ENCODE peak calls at places on chromosome 1, in five cellular contexts. Q is endodermal cell, H is SJCRH30, N is heart right ventricle, D is neuronal stem cell. T is an unnamed sample.

GRCh38 chr1:220734571-220735326 is 13.4 kb upstream of the MTARC2 start:
- DNase-seq in H (no peak), Q (no peak), D (no peak), N (no peak), T (no peak)

GRCh38 chr1:70528591-70529333 is 117.7 kb downstream of the CTH start:
- DNase-seq in H (peak; percentile 7), D (peak; percentile 30), Q (peak; percentile 83), N (peak; percentile 21), T (no peak)

GRCh38 chr1:215282557-215282956 is 200.0 kb downstream of the KCNK2 start:
- DNase-seq in Q (no peak), N (no peak), H (no peak), D (no peak), T (no peak)

GRCh38 chr1:4518621-4519020 is 135.8 kb upstream of the AJAP1 start:
- DNase-seq in H (no peak), Q (no peak), D (no peak), N (no peak), T (no peak)

GRCh38 chr1:209491496-209491895 is 92.0 kb upstream of the CAMK1G start:
- DNase-seq in H (no peak), N (no peak), D (no peak), Q (peak; percentile 59), T (no peak)

GRCh38 chr1:68495968-68496679 is 758 bp downstream of the DEPDC1 start:
- DNase-seq in H (no peak), D (peak; percentile 26), Q (no peak), N (no peak), T (peak; percentile 10)

GRCh38 chr1:103108525-103109150 is 316 bp upstream of the COL11A1 start:
- DNase-seq in Q (peak; percentile 93), H (no peak), D (peak; percentile 91), N (no peak), T (no peak)

GRCh38 chr1:19385869-19386591 is 73.9 kb downstream of the SLC66A1 start:
- DNase-seq in D (no peak), N (peak; percentile 82), Q (no peak), H (no peak), T (no peak)

GRCh38 chr1:14968251-14968812 is 185.2 kb upstream of the TMEM51 start:
- DNase-seq in H (peak; percentile 85), N (peak; percentile 50), Q (no peak), D (no peak), T (no peak)

GRCh38 chr1:60848583-60849188 is 233.7 kb upstream of the NFIA start:
- DNase-seq in H (no peak), Q (no peak), D (peak; percentile 31), N (no peak), T (no peak)

GRCh38 chr1:226829105-226829504 is 41.3 kb upstream of the PSEN2 start:
- DNase-seq in H (no peak), Q (no peak), D (no peak), N (no peak), T (no peak)

GRCh38 chr1:5720045-5720444 is 272.2 kb downstream of the NPHP4 start:
- DNase-seq in Q (no peak), H (no peak), N (no peak), D (no peak), T (no peak)
- H3K9me3 ChIP-seq in Q (peaks cover 10% of the 10 kb centered on the region), H (peaks cover 6% of the 10 kb centered on the region), N (peaks cover 13% of the 10 kb centered on the region), D (no peaks in the 10 kb centered on the region), T (no peaks in the 10 kb centered on the region)

DNA sequence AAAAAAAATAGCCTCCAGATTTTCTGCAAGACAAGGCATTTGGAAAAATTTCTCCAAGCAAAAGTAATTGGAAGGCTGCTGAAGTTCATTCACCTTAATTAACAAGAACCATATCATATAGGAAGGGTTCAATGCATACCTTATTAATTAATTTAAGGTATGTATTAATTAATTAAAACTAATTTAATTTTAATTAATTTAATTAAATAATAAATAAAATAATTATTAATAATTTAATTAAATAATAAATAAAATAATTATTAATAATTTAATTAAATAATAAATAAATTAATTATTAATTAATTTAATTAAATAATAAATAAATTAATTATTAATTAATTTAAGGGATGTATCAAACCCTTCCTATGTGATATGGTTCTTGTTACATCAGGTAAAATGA is 7.9 kb downstream of the OR2L13 start:
- DNase-seq in Q (no peak), H (no peak), D (no peak), N (no peak), T (no peak)
- H3K9me3 ChIP-seq in Q (peaks cover 90% of the 10 kb centered on the region), H (no peaks in the 10 kb centered on the region), D (no peaks in the 10 kb centered on the region), N (peaks cover 19% of the 10 kb centered on the region), T (peaks cover 2% of the 10 kb centered on the region)

DNA sequence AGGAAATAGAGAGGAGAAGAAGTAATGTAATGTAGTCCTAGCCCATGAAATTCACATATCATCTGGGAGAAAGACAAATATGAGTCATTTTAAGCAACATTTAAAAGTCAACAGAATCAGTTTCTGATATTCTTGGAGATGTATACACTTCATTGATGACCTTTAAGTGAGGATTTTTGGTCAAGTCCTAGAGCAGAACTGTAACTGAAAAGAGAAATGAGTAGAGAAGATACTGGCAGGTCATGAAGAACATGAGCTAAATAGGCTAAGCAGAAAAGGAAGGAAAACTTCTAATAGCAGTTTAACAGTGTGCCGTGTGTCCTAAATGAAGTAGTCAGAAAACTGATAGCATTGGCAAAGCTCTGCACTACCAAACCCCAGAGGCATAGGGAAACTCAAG is 4.6 kb downstream of the ZFP69B start:
- DNase-seq in Q (no peak), D (no peak), H (no peak), N (no peak), T (no peak)
- H3K9me3 ChIP-seq in Q (peaks cover 84% of the 10 kb centered on the region), D (peaks cover 85% of the 10 kb centered on the region), H (peaks cover 31% of the 10 kb centered on the region), N (peaks cover 82% of the 10 kb centered on the region), T (peaks cover 26% of the 10 kb centered on the region)

GRCh38 chr1:156703741-156704140 is 1.6 kb downstream of the CRABP2 start:
- DNase-seq in H (peak; percentile 18), D (no peak), N (no peak), Q (peak; percentile 84), T (no peak)

GRCh38 chr1:156704166-156704711 is 1.1 kb downstream of the CRABP2 start:
- DNase-seq in H (no peak), D (no peak), N (no peak), Q (no peak), T (no peak)

GRCh38 chr1:156705918-156706646 is 699 bp upstream of the CRABP2 start:
- DNase-seq in Q (peak; percentile 97), H (peak; percentile 71), N (peak; percentile 57), D (peak; percentile 95), T (peak; percentile 61)

GRCh38 chr1:156705321-156705917 is at the start of gene CRABP2:
- DNase-seq in Q (no peak), H (no peak), N (no peak), D (peak; percentile 78), T (peak; percentile 10)

GRCh38 chr1:156704930-156705320 is 458 bp downstream of the CRABP2 start:
- DNase-seq in D (no peak), H (peak; percentile 35), Q (peak; percentile 76), N (peak; percentile 33), T (no peak)
- H3K9me3 ChIP-seq in D (no peaks in the 10 kb centered on the region), H (no peaks in the 10 kb centered on the region), Q (no peaks in the 10 kb centered on the region), N (no peaks in the 10 kb centered on the region), T (no peaks in the 10 kb centered on the region)

DNA sequence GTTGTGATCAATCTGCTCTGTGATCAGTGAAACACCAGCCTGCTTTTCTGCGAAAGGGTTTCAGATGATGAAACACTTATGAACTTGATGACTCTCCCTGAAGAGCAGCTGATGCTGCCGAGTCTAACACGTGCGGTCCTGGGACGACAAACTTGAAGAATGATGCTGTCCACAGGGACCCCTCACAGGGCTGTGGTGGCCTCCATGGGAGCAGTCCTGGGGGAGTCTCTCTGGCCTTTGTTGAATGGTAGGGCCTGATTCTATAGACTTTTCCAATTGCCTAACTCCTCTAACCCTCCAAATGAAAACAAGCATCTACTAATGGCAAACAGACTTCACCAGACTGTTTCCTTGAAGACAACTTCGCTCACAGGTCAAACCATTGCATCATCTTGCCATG is at the start of gene OR2T10:
- DNase-seq in Q (no peak), D (no peak), H (no peak), N (no peak), T (no peak)
- H3K9me3 ChIP-seq in Q (peaks cover 79% of the 10 kb centered on the region), D (no peaks in the 10 kb centered on the region), H (no peaks in the 10 kb centered on the region), N (no peaks in the 10 kb centered on the region), T (no peaks in the 10 kb centered on the region)

GRCh38 chr1:49318218-49318617 is 541.5 kb upstream of the BEND5 start:
- DNase-seq in D (no peak), Q (no peak), N (no peak), H (no peak), T (no peak)
- H3K9me3 ChIP-seq in D (no peaks in the 10 kb centered on the region), Q (peaks cover 75% of the 10 kb centered on the region), N (peaks cover 6% of the 10 kb centered on the region), H (peaks cover 3% of the 10 kb centered on the region), T (no peaks in the 10 kb centered on the region)

GRCh38 chr1:80722611-80723010 is 1078.1 kb upstream of the ADGRL2 start:
- DNase-seq in D (no peak), H (no peak), N (no peak), Q (no peak), T (no peak)
- H3K9me3 ChIP-seq in D (no peaks in the 10 kb centered on the region), H (no peaks in the 10 kb centered on the region), N (no peaks in the 10 kb centered on the region), Q (no peaks in the 10 kb centered on the region), T (no peaks in the 10 kb centered on the region)

DNA sequence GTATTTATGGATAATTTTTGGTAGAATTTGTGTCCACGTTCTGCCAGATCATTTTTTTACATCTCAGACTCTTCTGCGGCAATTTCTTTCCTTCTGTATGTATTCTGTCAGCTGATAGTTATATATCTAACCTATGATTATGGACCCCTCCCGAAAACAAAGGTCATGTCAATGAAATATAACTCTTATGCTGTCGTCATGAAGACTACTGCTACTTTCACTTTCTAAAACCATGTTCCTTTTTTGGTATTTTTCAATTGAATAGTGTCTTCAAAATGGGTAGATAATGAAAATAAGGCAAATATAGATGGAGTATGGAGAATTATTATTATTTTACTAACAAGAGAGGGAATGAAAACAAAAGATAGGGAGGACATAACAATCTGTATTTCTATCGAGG is 3.2 kb downstream of the ANGPTL1 start:
- DNase-seq in Q (no peak), N (no peak), D (no peak), H (no peak), T (no peak)
- H3K9me3 ChIP-seq in Q (no peaks in the 10 kb centered on the region), N (no peaks in the 10 kb centered on the region), D (no peaks in the 10 kb centered on the region), H (no peaks in the 10 kb centered on the region), T (no peaks in the 10 kb centered on the region)

DNA sequence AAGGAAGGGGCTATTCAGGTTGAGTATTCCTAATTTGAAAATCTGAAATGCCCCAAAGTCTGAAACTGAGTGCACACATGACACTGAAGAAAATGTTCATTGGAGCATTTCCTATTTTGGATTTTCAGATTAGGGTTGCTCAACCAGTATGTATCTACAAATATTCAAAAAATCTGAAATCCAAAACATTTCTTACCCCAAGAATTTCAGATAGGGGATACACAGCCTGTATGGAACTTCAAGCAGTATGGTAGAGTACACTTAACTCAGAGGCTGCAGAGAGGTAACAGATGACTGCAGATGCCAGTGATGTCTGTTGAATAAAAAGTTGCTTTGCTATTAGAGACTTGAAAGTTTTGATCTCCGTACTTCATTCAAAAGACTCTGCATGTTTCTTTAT is 19.0 kb downstream of the YTHDF2 start:
- DNase-seq in D (no peak), N (no peak), Q (no peak), H (no peak), T (no peak)
- H3K9me3 ChIP-seq in D (peaks cover 4% of the 10 kb centered on the region), N (no peaks in the 10 kb centered on the region), Q (no peaks in the 10 kb centered on the region), H (no peaks in the 10 kb centered on the region), T (no peaks in the 10 kb centered on the region)

DNA sequence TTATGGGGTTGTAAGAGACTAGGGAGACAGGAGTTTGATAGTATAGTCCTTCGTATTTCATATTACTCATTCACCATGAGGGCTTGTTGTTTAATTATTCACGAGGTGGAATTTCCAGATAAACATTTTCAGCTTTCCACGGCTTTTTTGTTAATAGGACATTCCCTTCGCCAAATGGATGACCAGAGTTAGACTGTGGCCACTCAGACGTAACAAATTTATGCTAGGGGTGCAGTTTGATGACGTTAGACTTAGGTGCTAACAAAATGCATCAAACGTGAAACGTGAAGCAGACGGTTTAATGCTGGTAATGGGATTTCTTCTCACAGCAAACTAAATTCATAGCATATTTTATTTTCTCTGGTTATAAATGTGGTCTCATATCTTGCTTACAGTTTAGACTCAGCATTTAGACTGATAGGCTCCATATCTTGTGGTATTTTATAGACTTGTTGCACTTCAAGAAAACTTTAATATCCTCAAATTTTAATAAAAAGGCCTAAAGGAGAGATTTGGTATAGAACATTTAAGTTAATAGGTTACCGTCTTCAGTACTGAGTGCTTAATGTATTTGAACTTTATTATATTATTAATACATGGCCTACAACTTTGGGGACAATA is 2.3 kb downstream of the DHX9 start:
- DNase-seq in N (no peak), D (no peak), H (no peak), Q (no peak), T (no peak)
- H3K9me3 ChIP-seq in N (no peaks in the 10 kb centered on the region), D (peaks cover 13% of the 10 kb centered on the region), H (no peaks in the 10 kb centered on the region), Q (no peaks in the 10 kb centered on the region), T (no peaks in the 10 kb centered on the region)